ENCODE peak calls at places on chromosomes 13 and 19, in four cellular contexts. L, M, R and N are unnamed samples.

GRCh38 chr19:51688665-51689571 is 4.2 kb upstream of the SPACA6 start:
- DNase-seq in L (peak), M (peak), R (peak), N (peak)

GRCh38 chr19:17390665-17391370 is 3.2 kb downstream of the CCDC194 start:
- DNase-seq in L (peak), M (peak), R (peak), N (peak)

GRCh38 chr13:107211073-107211472 is 643.1 kb upstream of the ARGLU1 start:
- DNase-seq in L (peak), M (peak), R (peak), N (peak)

GRCh38 chr13:45674908-45675307 is 27.2 kb upstream of the CBY2 start:
- DNase-seq in L (no peak), M (peak), R (no peak), N (peak)

GRCh38 chr19:47284324-47284899 is 9.7 kb downstream of the INAFM1 start:
- DNase-seq in L (no peak), M (peak), R (peak), N (no peak)

GRCh38 chr13:92362717-92363116 is 863.9 kb upstream of the GPC6 start:
- DNase-seq in L (no peak), M (no peak), R (no peak), N (no peak)

GRCh38 chr19:16330368-16330801 is 5.8 kb downstream of the KLF2 start:
- DNase-seq in L (no peak), M (peak), R (peak), N (no peak)

GRCh38 chr13:45328661-45329105 is 12.3 kb downstream of the TPT1 start:
- DNase-seq in L (no peak), M (peak), R (no peak), N (no peak)

GRCh38 chr13:79349011-79349410 is 57.0 kb downstream of the RBM26 start:
- DNase-seq in L (no peak), M (no peak), R (no peak), N (no peak)

GRCh38 chr19:1251503-1252220 is 3.3 kb downstream of the MIDN start:
- DNase-seq in L (peak), M (no peak), R (no peak), N (no peak)

GRCh38 chr19:41641879-41642485 is 15.1 kb upstream of the CEACAM4 start:
- DNase-seq in L (no peak), M (peak), R (peak), N (peak)

GRCh38 chr19:3034845-3035541 is 5.9 kb upstream of the TLE2 start:
- DNase-seq in L (peak), M (no peak), R (no peak), N (peak)

GRCh38 chr19:2207991-2208860 is 27.9 kb downstream of the PLEKHJ1 start:
- DNase-seq in L (peak), M (peak), R (peak), N (peak)

GRCh38 chr13:44646044-44646443 is 69.9 kb upstream of the TSC22D1 start:
- DNase-seq in L (no peak), M (no peak), R (no peak), N (no peak)

GRCh38 chr13:34634443-34634842 is 307.6 kb upstream of the NBEA start:
- DNase-seq in L (no peak), M (no peak), R (no peak), N (no peak)

GRCh38 chr13:35621989-35622388 is 145.5 kb upstream of the MAB21L1 start:
- DNase-seq in L (no peak), M (no peak), R (no peak), N (no peak)

GRCh38 chr13:41496420-41497234 is 39.3 kb downstream of the RGCC start:
- DNase-seq in L (no peak), M (peak), R (no peak), N (no peak)

GRCh38 chr13:39512687-39513086 is 90.3 kb downstream of the LHFPL6 start:
- DNase-seq in L (no peak), M (no peak), R (no peak), N (no peak)

GRCh38 chr19:11399667-11400066 is 15.6 kb upstream of the EPOR start:
- DNase-seq in L (no peak), M (no peak), R (no peak), N (no peak)

GRCh38 chr19:30685601-30686000 is 313.4 kb downstream of the ZNF536 start:
- DNase-seq in L (peak), M (no peak), R (no peak), N (no peak)

GRCh38 chr19:51257471-51257870 is 6.6 kb downstream of the SIGLECL1 start:
- DNase-seq in L (no peak), M (no peak), R (no peak), N (no peak)

GRCh38 chr13:99854376-99854775 is 117.2 kb downstream of the ZIC5 start:
- DNase-seq in L (no peak), M (no peak), R (no peak), N (no peak)

GRCh38 chr19:54458648-54459281 is 4.8 kb downstream of the LENG9 start:
- DNase-seq in L (peak), M (no peak), R (no peak), N (no peak)

GRCh38 chr19:33905937-33906577 is 109.4 kb downstream of the KCTD15 start:
- DNase-seq in L (peak), M (peak), R (no peak), N (no peak)

GRCh38 chr19:53647792-53648191 is 16.0 kb downstream of the DPRX start:
- DNase-seq in L (no peak), M (no peak), R (no peak), N (no peak)

GRCh38 chr19:53112286-53112685 is 9.1 kb upstream of the ZNF160 start:
- DNase-seq in L (no peak), M (peak), R (no peak), N (no peak)

GRCh38 chr13:90365130-90365529 is 982.4 kb upstream of the MIR17HG start:
- DNase-seq in L (no peak), M (no peak), R (no peak), N (no peak)

GRCh38 chr19:1466461-1467227 is 12.4 kb downstream of the C19orf25 start:
- DNase-seq in L (no peak), M (no peak), R (no peak), N (no peak)

GRCh38 chr13:46546084-46546786 is 6.7 kb upstream of the LRCH1 start:
- DNase-seq in L (no peak), M (no peak), R (no peak), N (no peak)